ENCODE peak calls at places on chromosomes 11 and 22, in five cellular contexts. C is kidney, Z is sigmoid colon, J is breast epithelium, E is heart left ventricle. G is an unnamed sample.
A peak's percentile ranks its signal among the peaks of the same experiment; 100 is the strongest.

GRCh38 chr11:69892237-69892985 is 73.2 kb upstream of the FGF3 start:
- DNase-seq in C (peak; percentile 60), Z (no peak), J (no peak), E (peak; percentile 43), G (no peak)

GRCh38 chr11:118051136-118051610 is 25.7 kb upstream of the TMPRSS4 start:
- DNase-seq in C (no peak), Z (no peak), J (no peak), E (no peak), G (no peak)

GRCh38 chr11:118263694-118264567 is at the start of gene MPZL2:
- DNase-seq in C (peak; percentile 85), Z (no peak), J (peak; percentile 82), E (no peak), G (no peak)

GRCh38 chr11:61969838-61970452 is 2.5 kb upstream of the FTH1 start:
- DNase-seq in C (no peak), Z (no peak), J (no peak), E (no peak), G (peak; percentile 51)

GRCh38 chr11:63835156-63835540 is 3.8 kb upstream of the MARK2 start:
- DNase-seq in C (peak; percentile 29), Z (no peak), J (no peak), E (no peak), G (no peak)

GRCh38 chr11:57407941-57408475 is 17.6 kb upstream of the PRG2 start:
- DNase-seq in C (no peak), Z (no peak), J (no peak), E (no peak), G (no peak)

GRCh38 chr11:130786987-130787688 is 129.1 kb downstream of the SNX19 start:
- DNase-seq in C (peak; percentile 80), Z (no peak), J (peak; percentile 47), E (no peak), G (no peak)

GRCh38 chr11:86671386-86672006 is 920 bp downstream of the ME3 start:
- DNase-seq in C (peak; percentile 90), Z (peak; percentile 92), J (peak; percentile 64), E (peak; percentile 88), G (no peak)

GRCh38 chr11:2725367-2726300 is 25.8 kb upstream of the KCNQ1OT1 start:
- DNase-seq in C (peak; percentile 92), Z (peak; percentile 87), J (no peak), E (peak; percentile 78), G (no peak)

GRCh38 chr11:106288988-106289387 is 211.5 kb downstream of the AASDHPPT start:
- DNase-seq in C (no peak), Z (no peak), J (no peak), E (no peak), G (no peak)

GRCh38 chr11:122235615-122236014 is 119.6 kb upstream of the BLID start:
- DNase-seq in C (no peak), Z (peak; percentile 86), J (no peak), E (no peak), G (no peak)

GRCh38 chr11:657691-658126 is 20.6 kb downstream of the DRD4 start:
- DNase-seq in C (no peak), Z (no peak), J (no peak), E (no peak), G (no peak)

GRCh38 chr22:38973289-38974169 is 8.6 kb upstream of the APOBEC3B start:
- DNase-seq in C (no peak), Z (no peak), J (no peak), E (no peak), G (peak; percentile 74)

GRCh38 chr22:20554824-20555223 is 47.4 kb downstream of the MED15 start:
- DNase-seq in C (no peak), Z (peak; percentile 57), J (no peak), E (peak; percentile 55), G (no peak)

GRCh38 chr11:70191495-70192140 is 11.5 kb upstream of the FADD start:
- DNase-seq in C (peak; percentile 91), Z (no peak), J (peak; percentile 52), E (peak; percentile 90), G (peak; percentile 75)

GRCh38 chr22:18044548-18045271 is 20.3 kb upstream of the MICAL3 start:
- DNase-seq in C (peak; percentile 93), Z (no peak), J (no peak), E (peak; percentile 83), G (no peak)

GRCh38 chr11:85718991-85719807 is 33.2 kb upstream of the CCDC89 start:
- DNase-seq in C (peak; percentile 82), Z (peak; percentile 66), J (no peak), E (peak; percentile 61), G (no peak)

GRCh38 chr22:17398159-17398558 is 28.9 kb downstream of the CECR2 start:
- DNase-seq in C (no peak), Z (no peak), J (no peak), E (no peak), G (no peak)

DNA sequence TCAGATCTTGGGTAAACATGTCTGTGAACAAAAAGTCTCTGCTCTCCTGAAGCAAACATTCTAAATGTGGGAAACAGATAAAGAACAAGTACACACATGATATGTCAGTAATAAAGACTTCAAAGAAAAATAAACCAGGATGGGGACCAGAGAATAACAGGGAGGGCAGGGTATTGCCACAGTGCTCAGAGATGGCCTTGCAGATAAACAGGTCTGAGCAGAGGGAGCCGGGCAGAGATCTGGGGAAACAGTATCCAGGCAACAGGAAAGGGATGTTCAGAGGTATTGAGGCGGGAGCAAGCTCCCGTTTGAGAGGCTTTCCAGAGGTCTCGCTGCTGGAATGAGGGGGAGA is 2.9 kb downstream of the CCDC86 start:
- DNase-seq in C (no peak), Z (no peak), J (no peak), E (no peak), G (no peak)
- H3K4me3 ChIP-seq in C (no peak overlapping the region), Z (no peak overlapping the region), J (no peak overlapping the region), E (no peak overlapping the region), G (peak overlapping the region; percentile 96)

DNA sequence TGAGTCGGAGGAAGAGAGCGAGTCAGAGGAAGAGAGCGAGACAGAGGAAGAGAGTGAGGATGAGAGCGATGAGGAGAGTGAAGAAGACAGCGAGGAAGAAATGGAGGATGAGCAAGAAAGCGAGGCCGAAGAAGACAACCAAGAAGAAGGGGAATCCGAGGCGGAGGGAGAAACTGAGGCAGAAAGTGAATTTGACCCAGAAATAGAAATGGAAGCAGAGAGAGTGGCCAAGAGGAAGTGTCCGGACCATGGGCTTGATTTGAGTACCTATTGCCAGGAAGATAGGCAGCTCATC is 780 bp downstream of the TRIM44 start:
- DNase-seq in C (no peak), Z (no peak), J (no peak), E (no peak), G (no peak)
- H3K4me3 ChIP-seq in C (peak overlapping the region; percentile 93), Z (peak overlapping the region; percentile 66), J (peak overlapping the region; percentile 71), E (peak overlapping the region; percentile 74), G (peak overlapping the region; percentile 80)

GRCh38 chr22:22432479-22432878 is 76.1 kb downstream of the ZNF280B start:
- DNase-seq in C (no peak), Z (no peak), J (no peak), E (no peak), G (no peak)

GRCh38 chr22:22429374-22430108 is 79.0 kb downstream of the ZNF280B start:
- DNase-seq in C (no peak), Z (no peak), J (no peak), E (no peak), G (no peak)

GRCh38 chr22:22432937-22433336 is 75.6 kb downstream of the ZNF280B start:
- DNase-seq in C (no peak), Z (no peak), J (no peak), E (no peak), G (no peak)

GRCh38 chr22:22433770-22434169 is 74.8 kb downstream of the ZNF280B start:
- DNase-seq in C (no peak), Z (no peak), J (no peak), E (no peak), G (no peak)

GRCh38 chr22:22431271-22432220 is 77.0 kb downstream of the ZNF280B start:
- DNase-seq in C (no peak), Z (peak; percentile 72), J (no peak), E (peak; percentile 72), G (peak; percentile 91)
- H3K4me3 ChIP-seq in C (no peak overlapping the region), Z (no peak overlapping the region), J (no peak overlapping the region), E (no peak overlapping the region), G (no peak overlapping the region)

GRCh38 chr22:29316429-29316828 is 932 bp upstream of the RASL10A start:
- DNase-seq in C (peak; percentile 45), Z (no peak), J (no peak), E (peak; percentile 36), G (no peak)

GRCh38 chr22:29315286-29316195 is at the start of gene RASL10A:
- DNase-seq in C (peak; percentile 84), Z (no peak), J (no peak), E (peak; percentile 62), G (no peak)

GRCh38 chr22:29314074-29314473 is 1.4 kb downstream of the RASL10A start:
- DNase-seq in C (peak; percentile 51), Z (no peak), J (no peak), E (peak; percentile 32), G (no peak)

GRCh38 chr22:29313126-29314071 is 2.1 kb downstream of the RASL10A start:
- DNase-seq in C (peak; percentile 78), Z (peak; percentile 70), J (no peak), E (peak; percentile 72), G (no peak)

DNA sequence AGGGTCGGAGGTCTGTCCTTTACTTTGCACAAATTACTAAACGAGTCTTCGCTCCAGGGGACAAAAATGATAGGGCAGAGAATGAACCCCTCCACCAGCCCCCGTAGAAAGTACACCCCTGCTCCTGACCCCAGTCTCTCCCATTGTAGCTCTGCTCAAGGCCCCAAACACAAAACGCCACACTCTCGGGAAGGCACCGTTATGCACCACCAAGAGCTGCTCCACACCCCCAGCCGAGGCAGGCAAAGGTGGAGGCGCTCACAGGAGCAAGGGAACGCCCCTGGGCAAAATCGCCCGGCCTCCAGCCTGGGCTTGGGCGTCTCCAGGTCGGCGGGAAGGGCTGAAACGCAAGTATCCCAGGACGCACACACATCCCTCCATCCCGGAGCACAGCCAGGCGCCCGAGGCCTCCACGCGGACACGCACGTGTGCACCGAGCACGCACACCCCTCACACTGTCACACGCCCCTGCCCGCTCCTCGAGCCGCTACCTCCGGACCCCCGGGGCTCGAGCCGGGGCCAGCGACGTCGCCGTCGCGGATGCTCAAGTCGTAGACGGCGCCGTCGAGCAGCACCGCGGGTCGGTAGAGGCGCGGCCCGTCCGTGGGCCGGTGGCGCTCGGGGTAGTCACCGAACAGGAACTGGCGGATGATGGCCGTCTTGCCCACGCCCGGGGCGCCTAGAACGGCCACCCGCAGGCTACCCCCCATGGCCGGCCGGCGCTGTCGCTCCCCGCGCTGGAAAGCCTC is 786 bp downstream of the RASL10A start:
- DNase-seq in C (peak; percentile 74), Z (no peak), J (no peak), E (peak; percentile 64), G (no peak)
- H3K4me3 ChIP-seq in C (no peak overlapping the region), Z (peak overlapping the region; percentile 18), J (peak overlapping the region; percentile 23), E (peak overlapping the region; percentile 46), G (no peak overlapping the region)

DNA sequence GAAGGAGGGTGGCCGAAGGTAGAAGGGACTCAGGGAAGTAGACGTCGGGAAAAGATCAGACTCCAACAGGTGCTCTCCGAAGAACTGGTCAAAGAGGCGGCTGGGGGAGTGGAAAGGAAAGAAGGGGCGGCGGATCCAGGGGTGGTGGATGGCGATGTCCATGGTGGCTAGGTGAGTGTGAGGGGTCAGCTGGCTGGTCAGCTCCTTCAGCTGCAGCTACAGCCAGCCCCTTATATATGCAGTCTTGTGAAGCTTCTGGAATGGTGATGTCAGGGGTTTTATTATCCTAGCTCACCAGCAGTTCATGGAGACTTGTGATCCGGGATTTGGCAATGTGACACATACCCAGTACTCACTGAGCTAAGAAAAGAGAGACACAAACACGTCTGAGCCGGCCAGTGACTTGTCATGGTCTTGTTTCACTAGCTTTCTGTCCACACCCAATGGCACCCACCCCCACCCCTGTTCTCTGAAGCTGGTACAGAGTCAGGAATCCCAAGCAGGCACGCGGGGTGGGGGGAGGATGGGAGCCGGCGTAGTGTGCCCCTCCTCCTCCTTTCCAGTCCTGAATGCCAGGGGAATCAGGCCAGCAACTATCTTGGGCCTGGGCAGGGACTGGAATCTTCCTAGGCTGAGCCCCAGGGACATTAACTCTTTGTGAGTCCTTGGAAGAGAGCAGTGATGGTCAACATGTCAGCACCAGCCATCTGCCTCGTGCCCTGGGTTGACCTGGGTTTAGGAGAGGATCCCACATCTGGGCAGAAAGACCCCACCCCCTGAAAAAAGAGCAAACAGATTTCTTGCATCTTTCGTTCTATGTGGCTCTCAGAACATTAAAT is at the start of gene CRYAB:
- DNase-seq in C (peak; percentile 97), Z (peak; percentile 96), J (peak; percentile 96), E (peak; percentile 85), G (no peak)
- H3K4me3 ChIP-seq in C (peak within 1 kb of the TSS; percentile 59), Z (peak within 1 kb of the TSS; percentile 77), J (peak within 1 kb of the TSS; percentile 63), E (peak within 1 kb of the TSS; percentile 56), G (no peak within 1 kb of the TSS)